ENCODE peak calls at places on chromosomes 3 and 15, in eight cellular contexts. M is activated CD8-positive, alpha-beta T cell treated with anti-CD3 and anti-CD28 coated beads for 36 hours; V is Panc1; O is activated B cell treated with CpG ODN at 0.5 μM for 24 hours; D is CD4-positive, alpha-beta T cell; J is activated T-cell treated with anti-CD3 and anti-CD28 coated beads, Interleukin-2, amount 50 U/mL, for 72 hours; C is GM12878; P is left colon. X is an unnamed sample.

GRCh38 chr3:129352650-129353588 is 74.2 kb downstream of the HMCES start:
- ATAC-seq in O (no peak), V (no peak), J (no peak), M (no peak), D (no peak), P (no peak), C (no peak), X (no peak)

GRCh38 chr15:70323111-70323851 is 225.6 kb upstream of the TLE3 start:
- ATAC-seq in O (no peak), M (no peak), P (no peak), V (no peak), C (no peak), D (no peak), J (no peak), X (no peak)

GRCh38 chr3:177338697-177339219 is 141.5 kb upstream of the TBL1XR1 start:
- ATAC-seq in J (no peak), M (no peak), C (peak), P (peak), V (no peak), D (no peak), O (peak), X (no peak)

GRCh38 chr3:122975924-122976293 is 51.7 kb downstream of the SEMA5B start:
- ATAC-seq in D (no peak), J (peak), O (peak), C (peak), V (no peak), P (no peak), M (peak), X (peak)

GRCh38 chr3:58585005-58585786 is 8.0 kb upstream of the FAM107A start:
- ATAC-seq in P (peak), C (peak), J (peak), M (peak), V (peak), D (peak), O (peak), X (peak)

GRCh38 chr3:24166518-24166917 is 221.4 kb downstream of the NR1D2 start:
- ATAC-seq in V (no peak), M (no peak), P (no peak), D (no peak), O (no peak), C (no peak), J (no peak), X (no peak)

GRCh38 chr3:37862219-37862711 is 585 bp downstream of the CTDSPL start:
- ATAC-seq in V (peak), J (peak), P (peak), O (no peak), M (peak), C (no peak), D (peak), X (peak)

GRCh38 chr3:150885535-150885934 is 19.7 kb downstream of the MINDY4B start:
- ATAC-seq in C (no peak), M (no peak), D (no peak), J (no peak), P (no peak), V (no peak), O (no peak), X (no peak)

GRCh38 chr3:72322264-72322976 is 525.8 kb downstream of the SHQ1 start:
- ATAC-seq in M (no peak), V (no peak), O (no peak), D (no peak), C (no peak), P (no peak), J (no peak), X (no peak)

GRCh38 chr3:143957447-143957846 is 14.2 kb upstream of the DIPK2A start:
- ATAC-seq in M (no peak), J (no peak), O (no peak), P (no peak), C (no peak), V (no peak), D (no peak), X (no peak)

GRCh38 chr3:33808559-33808958 is 10.1 kb downstream of the PDCD6IP start:
- ATAC-seq in M (peak), D (no peak), P (no peak), J (peak), V (no peak), O (no peak), C (no peak), X (peak)

GRCh38 chr3:150736316-150736719 is 26.7 kb downstream of the SIAH2 start:
- ATAC-seq in O (no peak), P (no peak), D (no peak), J (no peak), M (no peak), V (no peak), C (no peak), X (no peak)

GRCh38 chr3:155369244-155369643 is 75.8 kb upstream of the STRIT1 start:
- ATAC-seq in M (no peak), P (no peak), V (no peak), D (no peak), C (no peak), J (no peak), O (no peak), X (no peak)

GRCh38 chr3:10744098-10744465 is 71.9 kb upstream of the SLC6A11 start:
- ATAC-seq in C (peak), V (peak), M (peak), J (peak), O (no peak), P (peak), D (no peak), X (peak)

GRCh38 chr3:134839990-134840389 is 44.9 kb downstream of the EPHB1 start:
- ATAC-seq in M (no peak), V (no peak), O (no peak), J (no peak), P (no peak), C (peak), D (no peak), X (no peak)